ENCODE peak calls at places on chromosomes 13 and 19, in six cellular contexts. D is left ventricle myocardium inferior; T is ACHN; M is fibroblast of the conjunctiva; X is neural crest cell; F is activated CD4-positive, alpha-beta memory T cell treated with anti-CD3 and anti-CD28 coated beads, Interleukin-2, amount 10 ng/mL, durations not matched to agents 7 days and 5 days. L is an unnamed sample.

GRCh38 chr13:64078480-64078936 is 2662.9 kb upstream of the PCDH20 start:
- DNase-seq in M (no peak), D (no peak), T (no peak), F (no peak), X (no peak), L (no peak)

GRCh38 chr13:101455863-101456262 is 3.4 kb downstream of the ITGBL1 start:
- DNase-seq in D (no peak), T (peak; percentile 90), X (no peak), M (peak; percentile 77), F (no peak), L (peak; percentile 97)

GRCh38 chr13:47111499-47111898 is 214.6 kb upstream of the HTR2A start:
- DNase-seq in M (no peak), D (no peak), F (no peak), X (no peak), T (no peak), L (peak; percentile 53)

GRCh38 chr19:7869453-7869909 is 4.7 kb downstream of the PRR36 start:
- DNase-seq in D (peak; percentile 49), X (peak; percentile 39), M (no peak), T (peak; percentile 23), F (peak; percentile 75), L (peak; percentile 51)

GRCh38 chr13:69828527-69828926 is 279.1 kb upstream of the ATXN8OS start:
- DNase-seq in X (no peak), D (no peak), M (no peak), T (no peak), F (no peak), L (no peak)

GRCh38 chr19:1780272-1780957 is 27.1 kb downstream of the ONECUT3 start:
- DNase-seq in M (no peak), X (no peak), F (no peak), D (no peak), T (no peak), L (peak; percentile 38)

GRCh38 chr19:49425922-49426592 is 869 bp downstream of the GFY start:
- DNase-seq in X (no peak), D (no peak), T (no peak), M (no peak), F (peak; percentile 40), L (no peak)

GRCh38 chr13:109869312-109870237 is 83.2 kb upstream of the IRS2 start:
- DNase-seq in X (no peak), T (peak; percentile 79), M (peak; percentile 47), F (peak; percentile 21), D (peak; percentile 81), L (peak; percentile 62)

GRCh38 chr13:92390217-92390616 is 836.4 kb upstream of the GPC6 start:
- DNase-seq in D (no peak), X (no peak), M (no peak), F (no peak), T (no peak), L (no peak)

GRCh38 chr13:114140909-114141255 is 8.5 kb upstream of the RASA3 start:
- DNase-seq in M (no peak), T (no peak), D (no peak), F (peak; percentile 67), X (no peak), L (no peak)

GRCh38 chr13:41916173-41916954 is 44.5 kb downstream of the VWA8 start:
- DNase-seq in F (no peak), T (peak; percentile 24), M (peak; percentile 85), D (no peak), X (no peak), L (peak; percentile 93)

GRCh38 chr13:37453246-37453645 is 145.3 kb downstream of the POSTN start:
- DNase-seq in D (no peak), T (no peak), X (no peak), M (no peak), F (no peak), L (peak; percentile 59)

GRCh38 chr19:44566984-44567383 is 37.5 kb upstream of the CEACAM20 start:
- DNase-seq in X (no peak), M (no peak), F (no peak), T (no peak), D (no peak), L (peak; percentile 20)

GRCh38 chr19:15643387-15643786 is 2.7 kb downstream of the CYP4F3 start:
- DNase-seq in X (no peak), D (no peak), T (no peak), M (no peak), F (no peak), L (no peak)

GRCh38 chr19:18292810-18293641 is 11.6 kb upstream of the JUND start:
- DNase-seq in F (peak; percentile 76), T (peak; percentile 79), M (peak; percentile 57), D (peak; percentile 91), X (peak; percentile 64), L (peak; percentile 82)

GRCh38 chr13:51283361-51283760 is 56.1 kb upstream of the SERPINE3 start:
- DNase-seq in F (no peak), T (no peak), M (no peak), X (no peak), D (no peak), L (no peak)

GRCh38 chr19:48695743-48696352 is at the start of gene FUT2:
- DNase-seq in X (no peak), M (no peak), D (no peak), T (no peak), F (no peak), L (no peak)